ENCODE peak calls at places on chromosomes 12 and 14, in four cellular contexts. One of them, this sample, is unnamed. For H3K4me1, the result is how much of the 10 kb centered on the place peaks cover.

GRCh38 chr12:133206390-133206789 is 25.1 kb downstream of the ZNF268 start:
- DNase-seq in pancreas: no peak
- DNase-seq in ovary: no peak
- DNase-seq in heart right ventricle: no peak
- DNase-seq in this sample: no peak

GRCh38 chr12:77742631-77743030 is 88.1 kb upstream of the NAV3 start:
- DNase-seq in heart right ventricle: no peak
- DNase-seq in pancreas: no peak
- DNase-seq in ovary: no peak
- DNase-seq in this sample: no peak

GRCh38 chr14:75011356-75012097 is 8.8 kb downstream of the EIF2B2 start:
- DNase-seq in pancreas: no peak
- DNase-seq in heart right ventricle: no peak
- DNase-seq in ovary: no peak
- DNase-seq in this sample: no peak

GRCh38 chr14:52272375-52272774 is 4.9 kb downstream of the PTGDR start:
- DNase-seq in heart right ventricle: no peak
- DNase-seq in pancreas: no peak
- DNase-seq in ovary: no peak
- DNase-seq in this sample: no peak

GRCh38 chr14:77128414-77128891 is 13.1 kb downstream of the ZDHHC22 start:
- DNase-seq in heart right ventricle: no peak
- DNase-seq in pancreas: no peak
- DNase-seq in ovary: no peak
- DNase-seq in this sample: peak

GRCh38 chr14:100426331-100426730 is 103.2 kb downstream of the SLC25A47 start:
- DNase-seq in heart right ventricle: no peak
- DNase-seq in pancreas: no peak
- DNase-seq in ovary: no peak
- DNase-seq in this sample: no peak

GRCh38 chr12:810635-811415 is 58.4 kb downstream of the WNK1 start:
- DNase-seq in heart right ventricle: no peak
- DNase-seq in pancreas: no peak
- DNase-seq in ovary: no peak
- DNase-seq in this sample: no peak

GRCh38 chr14:89910706-89911017 is 43.9 kb downstream of the EFCAB11 start:
- DNase-seq in heart right ventricle: no peak
- DNase-seq in ovary: no peak
- DNase-seq in pancreas: no peak
- DNase-seq in this sample: no peak

GRCh38 chr14:61192970-61193369 is 88.2 kb downstream of the TMEM30B start:
- DNase-seq in heart right ventricle: no peak
- DNase-seq in pancreas: no peak
- DNase-seq in ovary: no peak
- DNase-seq in this sample: no peak

GRCh38 chr12:68303850-68304249 is 28.3 kb downstream of the MDM1 start:
- DNase-seq in pancreas: no peak
- DNase-seq in ovary: no peak
- DNase-seq in heart right ventricle: no peak
- DNase-seq in this sample: no peak

GRCh38 chr14:94175403-94176146 is 1.5 kb downstream of the PPP4R4 start:
- DNase-seq in pancreas: no peak
- DNase-seq in heart right ventricle: no peak
- DNase-seq in ovary: no peak
- DNase-seq in this sample: no peak

GRCh38 chr14:71748196-71748595 is 184.0 kb upstream of the RGS6 start:
- DNase-seq in pancreas: no peak
- DNase-seq in heart right ventricle: no peak
- DNase-seq in ovary: no peak
- DNase-seq in this sample: no peak

GRCh38 chr12:72010365-72010764 is 71.7 kb downstream of the TPH2 start:
- DNase-seq in heart right ventricle: no peak
- DNase-seq in pancreas: no peak
- DNase-seq in ovary: no peak
- DNase-seq in this sample: no peak

GRCh38 chr14:78319826-78320635 is 149.9 kb downstream of the NRXN3 start:
- DNase-seq in heart right ventricle: no peak
- DNase-seq in pancreas: no peak
- DNase-seq in ovary: no peak
- DNase-seq in this sample: no peak

GRCh38 chr14:33163109-33163508 is 224.4 kb downstream of the NPAS3 start:
- DNase-seq in heart right ventricle: no peak
- DNase-seq in ovary: no peak
- DNase-seq in pancreas: no peak
- DNase-seq in this sample: no peak

GRCh38 chr12:69886101-69886500 is 61.1 kb downstream of the MYRFL start:
- DNase-seq in ovary: no peak
- DNase-seq in pancreas: no peak
- DNase-seq in heart right ventricle: no peak
- DNase-seq in this sample: no peak

GRCh38 chr12:89999699-90000505 is 291.3 kb upstream of the ATP2B1 start:
- DNase-seq in pancreas: no peak
- DNase-seq in heart right ventricle: no peak
- DNase-seq in ovary: no peak
- DNase-seq in this sample: no peak

GRCh38 chr12:31117203-31118011 is 43.7 kb downstream of the DDX11 start:
- DNase-seq in ovary: no peak
- DNase-seq in pancreas: peak
- DNase-seq in heart right ventricle: no peak
- DNase-seq in this sample: no peak

GRCh38 chr12:102067574-102068258 is 5.9 kb upstream of the WASHC3 start:
- DNase-seq in pancreas: no peak
- DNase-seq in ovary: no peak
- DNase-seq in heart right ventricle: no peak
- DNase-seq in this sample: no peak

GRCh38 chr12:6181166-6181565 is 19.0 kb upstream of the CD9 start:
- DNase-seq in pancreas: no peak
- DNase-seq in heart right ventricle: no peak
- DNase-seq in ovary: no peak
- DNase-seq in this sample: no peak

GRCh38 chr12:6178981-6179761 is 21.0 kb upstream of the CD9 start:
- DNase-seq in ovary: no peak
- DNase-seq in heart right ventricle: no peak
- DNase-seq in pancreas: no peak
- DNase-seq in this sample: no peak

GRCh38 chr12:6182279-6182898 is 17.8 kb upstream of the CD9 start:
- DNase-seq in pancreas: peak
- DNase-seq in ovary: peak
- DNase-seq in heart right ventricle: peak
- DNase-seq in this sample: peak

GRCh38 chr12:6181583-6182278 is 18.5 kb upstream of the CD9 start:
- DNase-seq in heart right ventricle: no peak
- DNase-seq in ovary: no peak
- DNase-seq in pancreas: no peak
- DNase-seq in this sample: no peak

DNA sequence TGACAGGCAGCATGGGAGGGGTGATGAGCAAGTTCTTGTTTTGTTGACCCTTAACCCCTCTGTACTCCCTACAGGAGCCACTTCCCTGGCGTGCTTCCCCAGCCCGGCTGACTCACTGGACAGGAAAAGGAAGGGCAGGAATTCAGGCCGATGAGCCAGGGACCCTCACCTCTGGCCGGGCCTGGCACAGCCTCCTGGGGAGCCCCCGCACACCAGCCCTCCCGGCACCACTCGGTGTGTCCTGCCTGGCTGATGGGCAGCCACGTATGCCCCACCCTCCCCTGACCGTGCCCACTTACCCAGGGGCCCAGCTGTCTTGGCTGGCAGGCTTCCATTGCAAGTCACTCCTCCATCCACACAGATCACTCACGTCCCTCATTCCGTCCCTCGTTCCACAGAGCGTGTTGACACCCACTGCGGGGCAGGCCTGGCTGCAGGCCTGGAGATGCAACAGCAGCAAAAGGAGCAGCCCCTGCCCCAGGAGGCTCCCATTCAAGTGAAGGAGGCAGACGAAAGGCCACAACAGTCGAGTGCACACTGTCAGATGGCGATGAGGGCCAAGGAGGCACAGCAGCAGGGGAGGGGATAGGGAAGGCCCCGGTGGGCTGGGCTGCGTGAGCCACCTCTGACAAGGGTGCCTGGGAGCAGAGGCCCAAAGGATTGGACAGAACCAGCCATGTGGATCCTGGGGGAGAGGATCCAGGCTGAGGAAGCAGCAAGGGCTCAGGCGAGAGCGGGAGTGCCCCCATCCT is 19.7 kb upstream of the CD9 start:
- DNase-seq in ovary: peak
- DNase-seq in heart right ventricle: peak
- DNase-seq in pancreas: no peak
- DNase-seq in this sample: peak
- H3K4me1 ChIP-seq in ovary: under half
- H3K4me1 ChIP-seq in heart right ventricle: under half
- H3K4me1 ChIP-seq in pancreas: under half
- H3K4me1 ChIP-seq in this sample: under half

GRCh38 chr14:106875503-106875902 is 1349.1 kb downstream of the TMEM121 start:
- DNase-seq in heart right ventricle: peak
- DNase-seq in pancreas: no peak
- DNase-seq in ovary: peak
- DNase-seq in this sample: no peak

GRCh38 chr14:106883218-106883692 is 1356.9 kb downstream of the TMEM121 start:
- DNase-seq in heart right ventricle: peak
- DNase-seq in ovary: peak
- DNase-seq in pancreas: no peak
- DNase-seq in this sample: no peak

GRCh38 chr14:106876711-106877110 is 1350.3 kb downstream of the TMEM121 start:
- DNase-seq in heart right ventricle: no peak
- DNase-seq in ovary: no peak
- DNase-seq in pancreas: no peak
- DNase-seq in this sample: no peak

GRCh38 chr14:106877527-106877926 is 1351.1 kb downstream of the TMEM121 start:
- DNase-seq in heart right ventricle: no peak
- DNase-seq in pancreas: no peak
- DNase-seq in ovary: no peak
- DNase-seq in this sample: no peak

GRCh38 chr14:106879241-106879640 is 1352.9 kb downstream of the TMEM121 start:
- DNase-seq in heart right ventricle: peak
- DNase-seq in ovary: no peak
- DNase-seq in pancreas: no peak
- DNase-seq in this sample: peak
- H3K4me1 ChIP-seq in heart right ventricle: under half
- H3K4me1 ChIP-seq in ovary: under half
- H3K4me1 ChIP-seq in pancreas: under half
- H3K4me1 ChIP-seq in this sample: under half

DNA sequence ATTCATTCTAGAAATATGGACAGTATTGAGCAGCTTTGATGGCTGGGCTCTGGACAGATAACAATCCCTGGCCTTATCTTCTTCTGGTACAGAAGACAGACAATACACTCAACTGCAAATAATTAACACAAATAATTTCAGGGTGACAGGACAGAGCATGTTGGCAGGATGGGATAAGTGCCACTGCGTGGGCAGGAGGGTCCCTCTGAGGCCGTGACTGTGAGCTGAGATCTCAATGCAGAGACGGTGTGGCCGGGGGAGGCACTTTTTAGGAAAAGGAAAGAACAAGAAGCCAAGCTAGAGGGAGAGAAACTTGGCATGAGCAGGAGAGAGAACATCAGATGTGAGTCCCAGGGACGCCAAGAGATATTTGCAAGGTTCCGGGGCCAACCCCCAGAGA is 8.1 kb downstream of the SYNE3 start:
- DNase-seq in ovary: no peak
- DNase-seq in pancreas: no peak
- DNase-seq in heart right ventricle: no peak
- DNase-seq in this sample: no peak
- H3K4me1 ChIP-seq in ovary: under half
- H3K4me1 ChIP-seq in pancreas: under half
- H3K4me1 ChIP-seq in heart right ventricle: under half
- H3K4me1 ChIP-seq in this sample: under half

GRCh38 chr12:1881301-1881700 is 37.2 kb downstream of the CACNA2D4 start:
- DNase-seq in ovary: no peak
- DNase-seq in pancreas: no peak
- DNase-seq in heart right ventricle: no peak
- DNase-seq in this sample: no peak
- H3K4me1 ChIP-seq in ovary: under half
- H3K4me1 ChIP-seq in pancreas: under half
- H3K4me1 ChIP-seq in heart right ventricle: under half
- H3K4me1 ChIP-seq in this sample: under half

DNA sequence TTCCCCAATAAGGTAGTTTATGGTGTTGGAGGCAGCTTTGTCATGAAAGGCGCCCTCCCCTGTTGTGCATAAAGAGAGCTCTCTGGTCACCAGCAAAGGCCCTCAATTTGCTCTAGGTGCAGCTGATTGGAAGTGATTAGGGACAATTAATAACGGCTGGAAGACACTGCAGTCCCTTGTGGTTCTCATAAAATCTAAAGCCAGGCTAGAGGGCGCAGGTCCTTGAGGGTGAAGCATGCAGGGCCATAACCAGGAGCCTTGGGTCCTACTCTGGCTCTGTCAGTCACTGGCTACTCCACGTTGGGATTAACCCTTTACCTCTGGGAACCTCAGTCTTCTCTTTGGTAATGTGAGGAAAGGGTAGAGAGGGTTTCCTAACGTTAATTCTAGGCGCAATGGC is 1.9 kb downstream of the DAAM1 start:
- DNase-seq in ovary: no peak
- DNase-seq in pancreas: peak
- DNase-seq in heart right ventricle: no peak
- DNase-seq in this sample: no peak
- H3K4me1 ChIP-seq in ovary: under half
- H3K4me1 ChIP-seq in pancreas: under half
- H3K4me1 ChIP-seq in heart right ventricle: under half
- H3K4me1 ChIP-seq in this sample: under half

GRCh38 chr12:122050706-122051105 is 27.9 kb upstream of the MLXIP start:
- DNase-seq in ovary: no peak
- DNase-seq in heart right ventricle: no peak
- DNase-seq in pancreas: no peak
- DNase-seq in this sample: no peak
- H3K4me1 ChIP-seq in ovary: under half
- H3K4me1 ChIP-seq in heart right ventricle: under half
- H3K4me1 ChIP-seq in pancreas: under half
- H3K4me1 ChIP-seq in this sample: under half

GRCh38 chr14:104687601-104688504 is 1.6 kb upstream of the INF2 start:
- DNase-seq in heart right ventricle: peak
- DNase-seq in pancreas: peak
- DNase-seq in ovary: peak
- DNase-seq in this sample: peak
- H3K4me1 ChIP-seq in heart right ventricle: under half
- H3K4me1 ChIP-seq in pancreas: under half
- H3K4me1 ChIP-seq in ovary: under half
- H3K4me1 ChIP-seq in this sample: under half